ENCODE peak calls at places on chromosomes 7 and 10, in nine cellular contexts. T is lower lobe of right lung; Y is CD8-positive, alpha-beta T cell; X is hepatocyte; V is tibial artery; N is ovary; Z is fibroblast of lung; S is suprapubic skin; R is left ventricle myocardium inferior. O is an unnamed sample. For H3K9me3, the result is how much of the 10 kb centered on the place peaks cover.

GRCh38 chr10:92538231-92538958 is 35.5 kb downstream of the IDE start:
- DNase-seq in T (no peak), Y (no peak), X (no peak), V (no peak), N (no peak), Z (peak), S (no peak), R (no peak), O (no peak)

GRCh38 chr10:112792487-112793196 is 157.4 kb upstream of the TCF7L2 start:
- DNase-seq in T (no peak), Y (no peak), X (no peak), V (peak), N (no peak), Z (peak), S (no peak), R (peak), O (peak)

GRCh38 chr10:121678631-121679174 is 80.5 kb upstream of the FGFR2 start:
- DNase-seq in T (no peak), Y (no peak), X (no peak), V (no peak), N (no peak), Z (no peak), S (no peak), R (no peak), O (no peak)

GRCh38 chr10:3827266-3827665 is 42.3 kb upstream of the KLF6 start:
- DNase-seq in T (no peak), Y (no peak), X (no peak), V (no peak), N (no peak), Z (no peak), S (no peak), R (no peak), O (no peak)

GRCh38 chr10:103839513-103839864 is 15.9 kb downstream of the SH3PXD2A start:
- DNase-seq in T (no peak), Y (no peak), X (no peak), V (peak), N (no peak), Z (no peak), S (peak), R (no peak), O (no peak)

GRCh38 chr10:97898429-97898828 is 48.8 kb downstream of the GOLGA7B start:
- DNase-seq in T (peak), Y (no peak), X (peak), V (no peak), N (no peak), Z (peak), S (no peak), R (no peak), O (no peak)

GRCh38 chr7:18086165-18087030 is 58.8 kb upstream of the PRPS1L1 start:
- DNase-seq in T (peak), Y (no peak), X (peak), V (peak), N (no peak), Z (no peak), S (no peak), R (peak), O (peak)

GRCh38 chr7:108263364-108263951 is 133.3 kb upstream of the LAMB4 start:
- DNase-seq in T (no peak), Y (no peak), X (no peak), V (no peak), N (no peak), Z (no peak), S (no peak), R (no peak), O (no peak)

GRCh38 chr7:7237201-7237977 is 55.0 kb downstream of the C1GALT1 start:
- DNase-seq in T (no peak), Y (no peak), X (no peak), V (no peak), N (no peak), Z (no peak), S (no peak), R (no peak), O (no peak)

GRCh38 chr7:30285531-30286284 is 1.3 kb downstream of the ZNRF2 start:
- DNase-seq in T (peak), Y (peak), X (peak), V (peak), N (peak), Z (peak), S (no peak), R (peak), O (peak)

GRCh38 chr10:101575580-101576228 is 12.4 kb downstream of the POLL start:
- DNase-seq in T (no peak), Y (no peak), X (no peak), V (no peak), N (no peak), Z (no peak), S (no peak), R (no peak), O (no peak)

GRCh38 chr10:117536862-117537435 is 5.6 kb upstream of the EMX2 start:
- DNase-seq in T (no peak), Y (no peak), X (no peak), V (no peak), N (no peak), Z (no peak), S (no peak), R (no peak), O (no peak)

GRCh38 chr7:22356010-22356854 is 722 bp downstream of the RAPGEF5 start:
- DNase-seq in T (peak), Y (no peak), X (peak), V (no peak), N (no peak), Z (no peak), S (no peak), R (no peak), O (no peak)

GRCh38 chr7:36473454-36474282 is 84.0 kb downstream of the ANLN start:
- DNase-seq in T (peak), Y (peak), X (peak), V (no peak), N (peak), Z (peak), S (no peak), R (peak), O (no peak)

DNA sequence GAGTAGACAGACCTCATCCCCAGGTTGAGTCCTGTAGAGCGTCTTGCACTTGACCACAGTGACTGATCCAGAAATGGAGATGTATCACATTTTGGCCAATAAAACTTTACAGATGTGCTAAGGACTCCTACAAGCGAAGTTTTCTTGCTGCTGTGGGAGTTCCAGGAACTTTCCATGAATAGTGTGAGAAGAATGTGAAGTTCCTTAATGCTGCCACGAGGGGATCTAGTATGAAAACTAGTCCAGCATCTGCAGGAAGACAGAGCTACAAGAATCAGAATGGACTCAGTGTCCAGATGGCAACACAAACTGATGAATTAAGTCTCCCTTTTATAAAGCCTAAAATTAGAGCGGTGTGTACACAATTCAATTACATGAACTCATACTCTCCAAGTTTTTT is 14.8 kb upstream of the LSM8 start:
- DNase-seq in T (no peak), Y (no peak), X (no peak), V (no peak), N (no peak), Z (no peak), S (no peak), R (no peak), O (no peak)
- TF ChIP-seq CTCF in T (no peak), Y (no peak), X (no peak), V (no peak), N (no peak), Z (no peak), S (no peak), R (no peak), O (no peak)

DNA sequence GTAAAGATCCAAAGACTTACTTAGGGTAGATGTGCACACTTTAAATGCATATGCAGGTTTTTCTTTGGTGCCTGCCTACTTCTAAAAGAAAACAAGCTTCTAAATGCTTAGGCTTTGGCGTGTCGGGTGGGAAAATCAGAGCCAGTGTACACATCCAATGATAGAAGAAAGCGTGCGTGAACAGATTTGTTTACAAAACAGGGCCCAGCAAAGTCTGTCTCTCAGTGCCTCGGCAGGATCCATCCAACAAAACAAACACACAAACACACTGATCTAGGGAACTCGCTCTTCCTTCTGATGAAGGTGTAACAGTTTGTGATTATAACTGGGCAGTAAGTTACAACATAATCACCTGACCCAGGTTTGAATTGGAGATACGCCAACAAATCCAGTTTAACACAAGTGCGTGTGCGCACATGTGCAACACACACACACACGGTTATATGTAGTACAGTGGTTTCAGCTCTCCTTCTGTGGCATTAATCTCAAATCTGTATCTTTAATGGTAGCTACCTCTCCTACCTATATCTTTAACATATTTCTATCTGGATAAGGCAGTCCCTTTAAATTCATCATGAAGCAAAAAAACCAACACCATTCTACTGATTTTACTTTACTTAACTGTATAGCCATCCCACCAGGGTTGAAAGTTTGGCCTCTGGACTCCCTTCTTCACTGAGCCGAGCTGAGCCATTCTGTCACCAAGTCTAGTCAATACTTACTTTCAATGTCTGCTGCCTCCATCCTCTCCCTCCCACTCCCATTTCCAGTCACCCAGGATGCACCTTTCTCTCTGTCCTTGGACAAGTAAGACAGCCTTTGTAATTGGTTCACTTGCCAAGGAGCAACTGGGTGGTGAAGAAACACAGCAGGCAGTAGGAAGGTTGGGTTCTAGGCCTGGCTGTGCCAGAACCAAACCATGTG is 184.4 kb upstream of the KLF14 start:
- DNase-seq in T (no peak), Y (peak), X (no peak), V (no peak), N (no peak), Z (no peak), S (no peak), R (no peak), O (no peak)
- H3K27ac ChIP-seq in T (no peak), Y (no peak), X (peak), V (peak), N (no peak), Z (peak), S (peak), R (peak), O (peak)

GRCh38 chr7:87354749-87355148 is 9.3 kb downstream of the CROT start:
- DNase-seq in T (no peak), Y (no peak), X (no peak), V (no peak), N (no peak), Z (no peak), S (no peak), R (no peak), O (no peak)
- H3K9me3 ChIP-seq in T (under half), Y (under half), X (under half), V (under half), N (under half), Z (under half), S (under half), R (under half), O (under half)

DNA sequence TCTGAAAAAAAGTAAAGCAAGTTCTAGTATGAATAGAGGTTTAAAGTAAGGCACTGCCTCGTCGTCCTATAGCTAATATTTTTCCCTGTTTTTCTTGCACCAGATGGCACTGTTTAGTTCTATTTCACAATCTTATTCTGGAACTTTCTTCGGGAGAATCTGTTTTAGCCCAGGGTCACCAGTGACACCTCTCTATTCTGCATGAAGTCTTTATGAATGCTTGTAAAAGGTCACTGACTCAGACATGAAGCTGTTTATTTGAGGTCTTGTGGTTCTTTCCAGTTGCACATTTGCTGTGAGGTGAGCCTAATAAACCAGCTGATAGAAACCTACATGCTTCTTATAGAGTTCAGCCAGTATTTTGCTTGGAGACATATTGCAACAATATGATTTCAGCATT is 444.3 kb downstream of the AUTS2 start:
- DNase-seq in T (no peak), Y (no peak), X (peak), V (no peak), N (no peak), Z (peak), S (no peak), R (no peak), O (no peak)
- TF ChIP-seq CTCF in T (peak), Y (no peak), X (peak), V (no peak), N (no peak), Z (peak), S (no peak), R (peak), O (peak)

DNA sequence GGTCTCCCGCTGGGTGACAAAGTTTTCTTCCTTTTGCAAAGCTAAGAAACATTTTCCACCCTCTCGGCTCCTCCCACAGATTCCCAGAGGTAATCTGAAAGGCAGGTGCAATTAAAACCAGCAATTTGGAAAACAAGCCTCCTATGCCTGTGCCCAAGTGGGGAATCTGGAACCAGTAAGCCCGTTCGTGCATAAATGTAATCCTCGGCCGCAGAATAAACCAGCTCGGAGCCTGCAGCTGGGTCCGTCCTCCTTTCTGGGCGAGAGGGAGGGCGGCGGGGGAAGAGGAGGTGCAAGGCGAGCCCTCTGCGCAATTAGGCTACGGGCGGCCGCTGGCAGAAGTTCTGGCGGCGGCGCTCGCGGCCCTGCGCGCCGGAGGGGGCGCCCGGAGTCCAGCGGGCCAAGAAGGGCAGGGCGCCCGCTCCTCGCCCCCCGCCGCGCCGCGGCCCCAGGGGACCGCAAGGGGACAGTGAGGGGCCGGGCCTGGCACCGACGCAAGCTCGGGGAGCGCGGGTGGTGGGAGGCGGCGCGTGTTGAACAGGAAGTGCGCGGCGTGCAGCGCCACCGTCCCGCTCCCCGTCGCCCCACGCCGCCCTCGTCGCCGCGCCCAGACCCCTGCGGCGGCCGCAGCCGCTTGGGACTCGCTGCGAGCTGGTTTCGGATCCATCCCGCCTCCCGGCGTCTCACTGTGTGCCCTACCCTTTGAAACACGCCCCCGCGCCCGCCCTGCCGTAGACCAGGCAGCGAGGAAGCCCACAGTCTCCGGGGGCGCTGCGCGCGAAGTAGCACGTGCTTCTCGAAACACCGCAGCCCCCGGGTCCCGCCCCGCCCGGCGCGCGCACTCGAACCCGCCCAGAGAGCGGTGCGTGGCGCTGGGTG is at the start of gene PRKAG2:
- DNase-seq in T (peak), Y (peak), X (peak), V (peak), N (peak), Z (peak), S (peak), R (peak), O (peak)
- H3K27ac ChIP-seq in T (peak), Y (peak), X (peak), V (peak), N (peak), Z (no peak), S (peak), R (peak), O (peak)

DNA sequence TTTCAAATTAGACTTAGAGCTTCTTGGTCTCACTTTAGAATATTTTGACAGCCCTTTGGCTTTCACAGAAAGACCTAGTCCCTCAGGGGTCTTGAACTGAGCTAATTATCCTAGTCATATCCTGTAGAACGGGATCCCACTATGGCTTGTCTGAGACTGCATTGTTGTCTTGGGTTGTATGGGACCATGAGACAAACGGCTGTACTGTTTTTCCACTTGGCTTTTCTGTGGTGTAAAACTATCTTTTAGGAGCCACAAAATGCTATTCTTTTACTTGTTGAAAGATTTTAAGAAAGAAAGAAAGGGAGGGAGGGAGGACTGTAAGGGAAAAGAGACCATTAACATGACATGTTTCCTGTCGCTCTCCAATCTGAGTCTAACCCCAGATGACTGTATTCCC is 432.5 kb downstream of the AUTS2 start:
- DNase-seq in T (no peak), Y (no peak), X (no peak), V (no peak), N (no peak), Z (no peak), S (no peak), R (no peak), O (no peak)
- H3K9me3 ChIP-seq in T (under half), Y (under half), X (under half), V (under half), N (under half), Z (under half), S (under half), R (under half), O (under half)

DNA sequence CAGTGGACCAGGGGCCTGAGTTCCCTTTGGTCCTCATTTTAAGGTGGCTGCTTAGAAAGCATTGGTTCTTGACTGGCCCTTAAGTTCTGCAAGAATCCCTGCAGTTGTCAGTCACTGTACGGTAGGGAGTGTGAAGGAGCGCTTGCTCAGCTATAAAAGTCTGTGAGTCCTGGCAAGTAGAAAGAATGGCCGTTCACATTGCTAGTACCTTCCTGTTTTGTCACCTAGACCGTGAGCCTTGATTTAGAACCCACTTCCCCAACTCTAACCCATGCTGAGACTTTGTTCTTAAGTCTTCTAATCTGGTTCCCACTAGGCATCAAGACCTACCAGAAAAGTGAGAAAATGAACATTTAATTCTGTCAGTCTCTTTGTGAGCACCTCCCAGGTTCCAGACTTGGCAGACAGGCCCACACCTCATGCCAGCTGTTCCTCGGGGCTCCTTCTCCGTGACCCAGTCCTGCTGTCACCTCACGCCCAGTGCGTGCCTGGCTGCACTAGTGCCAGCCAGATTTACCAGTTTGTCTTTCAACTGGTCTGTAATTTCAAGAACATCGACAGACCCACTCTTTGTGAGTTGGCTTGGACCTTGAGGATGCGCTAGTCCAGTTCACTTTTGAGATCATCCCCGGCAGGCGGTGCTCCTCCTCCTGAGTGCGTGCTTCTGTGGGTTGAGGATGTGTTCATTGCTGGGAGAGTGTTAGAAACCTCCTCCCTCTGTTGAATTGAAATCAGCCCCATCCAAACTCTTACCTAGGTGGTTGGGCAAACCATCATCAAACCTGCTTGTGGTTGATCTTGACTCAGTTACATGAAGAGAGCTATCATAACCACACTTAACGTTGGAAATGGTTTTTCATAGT is 78.5 kb downstream of the SHH start:
- DNase-seq in T (no peak), Y (no peak), X (no peak), V (no peak), N (no peak), Z (no peak), S (no peak), R (no peak), O (no peak)
- TF ChIP-seq CTCF in T (no peak), Y (no peak), X (no peak), V (no peak), N (no peak), Z (no peak), S (no peak), R (no peak), O (no peak)